ENCODE peak calls at places on chromosomes 13 and 19, in four cellular contexts. S is AG04450, H is tibial nerve, Y is NCI-H345. F is an unnamed sample.

GRCh38 chr13:110582421-110582954 is 21.0 kb upstream of the RAB20 start:
- DNase-seq in H (no peak), Y (no peak), S (no peak), F (no peak)

GRCh38 chr13:95254341-95254740 is 46.9 kb downstream of the ABCC4 start:
- DNase-seq in S (no peak), H (no peak), Y (no peak), F (no peak)

GRCh38 chr13:105952233-105952767 is 583.2 kb downstream of the EFNB2 start:
- DNase-seq in Y (no peak), S (no peak), H (no peak), F (no peak)

GRCh38 chr19:8206147-8207087 is 2.8 kb upstream of the CERS4 start:
- DNase-seq in Y (peak; percentile 86), S (no peak), H (no peak), F (no peak)

GRCh38 chr19:34851277-34851804 is 75.4 kb upstream of the ZNF30 start:
- DNase-seq in Y (peak; percentile 52), S (no peak), H (no peak), F (no peak)

GRCh38 chr13:21060063-21060826 is 1.1 kb downstream of the LATS2 start:
- DNase-seq in Y (no peak), S (no peak), H (no peak), F (peak; percentile 84)

GRCh38 chr19:5803752-5804515 is 933 bp upstream of the NRTN start:
- DNase-seq in S (peak; percentile 74), Y (peak; percentile 96), H (peak; percentile 38), F (peak; percentile 92)

GRCh38 chr13:94999871-95000270 is 287.5 kb upstream of the SOX21 start:
- DNase-seq in Y (no peak), H (no peak), S (no peak), F (no peak)

GRCh38 chr19:8145969-8146368 is 3.4 kb downstream of the FBN3 start:
- DNase-seq in S (no peak), H (no peak), Y (peak; percentile 72), F (no peak)

GRCh38 chr19:47824396-47824795 is 2.7 kb downstream of the CRX start:
- DNase-seq in S (no peak), Y (no peak), H (no peak), F (no peak)

GRCh38 chr19:50874185-50874584 is 946 bp downstream of the KLK2 start:
- DNase-seq in Y (no peak), H (no peak), S (no peak), F (no peak)

GRCh38 chr13:100088648-100089601 is at the start of gene PCCA:
- DNase-seq in Y (peak; percentile 92), H (peak; percentile 88), S (peak; percentile 75), F (peak; percentile 96)

GRCh38 chr13:45974500-45974899 is 78.0 kb downstream of the ZC3H13 start:
- DNase-seq in S (no peak), H (no peak), Y (no peak), F (no peak)

GRCh38 chr13:55341891-55342290 is 1798.8 kb upstream of the PRR20A start:
- DNase-seq in S (no peak), Y (no peak), H (no peak), F (no peak)

GRCh38 chr13:32642858-32643257 is 56.6 kb downstream of the PDS5B start:
- DNase-seq in S (no peak), H (no peak), Y (no peak), F (no peak)

GRCh38 chr19:3499738-3500428 is 591 bp downstream of the DOHH start:
- DNase-seq in S (no peak), H (no peak), Y (no peak), F (no peak)

GRCh38 chr13:53151692-53152421 is 123.2 kb downstream of the OLFM4 start:
- DNase-seq in S (no peak), Y (peak; percentile 68), H (no peak), F (no peak)

F was measured in Right ventricle myocardium inferior.